ENCODE peak calls at places on chromosomes 4 and X, in five cellular contexts. R is naive B cell; P is glutamatergic neuron; M is NCI-H2029; S is naive thymus-derived CD8-positive, alpha-beta T cell. X is an unnamed sample.

GRCh38 chr4:1982124-1983052 is 26.4 kb downstream of the NELFA start:
- DNase-seq in S (no peak), R (no peak), P (no peak), M (no peak), X (no peak)

GRCh38 chr4:128512161-128512560 is 224.5 kb upstream of the PGRMC2 start:
- DNase-seq in M (no peak), P (no peak), S (no peak), R (no peak), X (no peak)

GRCh38 chr4:8537041-8537461 is 43.1 kb upstream of the GPR78 start:
- DNase-seq in P (no peak), S (peak; percentile 22), R (no peak), M (peak; percentile 78), X (no peak)

GRCh38 chr4:114236370-114236769 is 256.9 kb upstream of the ARSJ start:
- DNase-seq in M (no peak), P (no peak), R (no peak), S (no peak), X (no peak)

GRCh38 chr4:2362286-2363055 is 56.0 kb downstream of the ZFYVE28 start:
- DNase-seq in R (no peak), S (no peak), M (no peak), P (no peak), X (no peak)

GRCh38 chrX:100748133-100748532 is 16.2 kb upstream of the SYTL4 start:
- DNase-seq in P (no peak), S (no peak), M (no peak), R (no peak), X (no peak)

GRCh38 chrX:49100704-49101628 is 21.3 kb upstream of the WDR45 start:
- DNase-seq in S (peak; percentile 93), R (peak; percentile 89), P (peak; percentile 86), M (peak; percentile 84), X (peak; percentile 78)

GRCh38 chrX:110317079-110317819 is 636 bp downstream of the AMMECR1 start:
- DNase-seq in P (peak; percentile 40), R (no peak), M (no peak), S (peak; percentile 61), X (peak; percentile 10)

GRCh38 chr4:123121241-123121907 is 199.0 kb upstream of the NUDT6 start:
- DNase-seq in S (no peak), R (no peak), M (no peak), P (no peak), X (no peak)

GRCh38 chr4:25378130-25378743 is 1.2 kb downstream of the ANAPC4 start:
- DNase-seq in M (no peak), S (no peak), P (no peak), R (no peak), X (no peak)